ENCODE peak calls at places on chromosomes 1 and 21, in seven cellular contexts. H, E, W, Y, G, B and X are unnamed samples.

GRCh38 chr1:155175927-155176371 is 2.3 kb downstream of the TRIM46 start:
- DNase-seq in W (no peak), G (no peak), B (no peak), Y (peak), H (peak), E (peak), X (no peak)

GRCh38 chr1:212955098-212955497 is 4.8 kb downstream of the VASH2 start:
- DNase-seq in B (no peak), Y (no peak), H (no peak), W (no peak), E (no peak), G (no peak), X (no peak)

GRCh38 chr21:46455575-46456385 is 2.9 kb upstream of the DIP2A start:
- DNase-seq in Y (peak), H (no peak), B (peak), W (peak), E (peak), G (peak), X (peak)

GRCh38 chr1:218443255-218443654 is 98.1 kb downstream of the TGFB2 start:
- DNase-seq in W (no peak), Y (no peak), E (no peak), G (no peak), H (no peak), B (no peak), X (no peak)

GRCh38 chr1:37052120-37052519 is 17.8 kb upstream of the GRIK3 start:
- DNase-seq in Y (no peak), E (no peak), H (no peak), W (no peak), G (no peak), B (no peak), X (peak)

GRCh38 chr1:145997156-145998023 is 1.0 kb upstream of the TXNIP start:
- DNase-seq in B (no peak), G (no peak), W (no peak), E (no peak), Y (peak), H (peak), X (no peak)

GRCh38 chr1:150109567-150109966 is 40.1 kb upstream of the PLEKHO1 start:
- DNase-seq in B (no peak), H (no peak), G (no peak), W (no peak), Y (no peak), E (no peak), X (no peak)

GRCh38 chr21:45669382-45669781 is 25.9 kb downstream of the PCBP3 start:
- DNase-seq in W (no peak), E (no peak), B (no peak), G (no peak), H (no peak), Y (no peak), X (no peak)

GRCh38 chr1:150256193-150256548 is 1.4 kb upstream of the CA14 start:
- DNase-seq in H (no peak), G (no peak), Y (no peak), W (no peak), B (no peak), E (no peak), X (no peak)

GRCh38 chr1:30111431-30111830 is 612.0 kb downstream of the MATN1 start:
- DNase-seq in Y (peak), W (peak), H (peak), E (peak), B (peak), G (peak), X (peak)

GRCh38 chr1:52423771-52424170 is 19.4 kb downstream of the PRPF38A start:
- DNase-seq in H (no peak), W (no peak), E (no peak), B (no peak), Y (no peak), G (no peak), X (no peak)

GRCh38 chr1:116115476-116115875 is 4.3 kb downstream of the MAB21L3 start:
- DNase-seq in B (peak), G (peak), E (no peak), W (peak), Y (no peak), H (no peak), X (peak)

GRCh38 chr1:88484862-88485261 is 199.2 kb upstream of the PKN2 start:
- DNase-seq in B (no peak), W (no peak), Y (no peak), E (no peak), G (no peak), H (no peak), X (no peak)

GRCh38 chr1:66300280-66300973 is 233.5 kb upstream of the SGIP1 start:
- DNase-seq in G (no peak), H (no peak), B (no peak), Y (no peak), W (no peak), E (no peak), X (no peak)

GRCh38 chr1:222824641-222825040 is 9.8 kb downstream of the DISP1 start:
- DNase-seq in H (no peak), G (no peak), Y (no peak), B (no peak), W (no peak), E (no peak), X (no peak)

GRCh38 chr1:48249868-48250267 is 27.4 kb downstream of the SLC5A9 start:
- DNase-seq in H (no peak), B (no peak), Y (no peak), E (no peak), W (no peak), G (no peak), X (no peak)

GRCh38 chr1:228337711-228338520 is 68.7 kb downstream of the TRIM11 start:
- DNase-seq in H (peak), B (no peak), G (no peak), E (peak), W (no peak), Y (no peak), X (no peak)

GRCh38 chr21:42193131-42193671 is 25.7 kb upstream of the ABCG1 start:
- DNase-seq in W (no peak), B (peak), E (no peak), Y (no peak), H (no peak), G (no peak), X (no peak)

GRCh38 chr1:10665930-10666850 is 130.3 kb downstream of the CASZ1 start:
- DNase-seq in B (no peak), W (no peak), E (no peak), G (no peak), H (no peak), Y (peak), X (no peak)

GRCh38 chr1:149917590-149918144 is at the start of gene SV2A:
- DNase-seq in Y (peak), E (peak), H (peak), G (peak), W (peak), B (no peak), X (no peak)

GRCh38 chr1:116540088-116540487 is 30.7 kb downstream of the CD58 start:
- DNase-seq in W (no peak), Y (no peak), E (no peak), G (no peak), H (no peak), B (no peak), X (peak)

GRCh38 chr1:231039161-231040018 is 664 bp downstream of the FAM89A start:
- DNase-seq in Y (peak), W (peak), H (peak), B (no peak), G (peak), E (no peak), X (no peak)
- TF ChIP-seq CTCF in Y (no peak), W (no peak), H (no peak), B (no peak), G (no peak), E (no peak), X (no peak)

GRCh38 chr1:44803062-44803311 is 2.8 kb downstream of the PLK3 start:
- DNase-seq in H (no peak), W (no peak), E (no peak), B (no peak), Y (no peak), G (no peak), X (no peak)
- H3K4me3 ChIP-seq in H (no peak), W (peak), E (no peak), B (peak), Y (no peak), G (peak), X (no peak)

DNA sequence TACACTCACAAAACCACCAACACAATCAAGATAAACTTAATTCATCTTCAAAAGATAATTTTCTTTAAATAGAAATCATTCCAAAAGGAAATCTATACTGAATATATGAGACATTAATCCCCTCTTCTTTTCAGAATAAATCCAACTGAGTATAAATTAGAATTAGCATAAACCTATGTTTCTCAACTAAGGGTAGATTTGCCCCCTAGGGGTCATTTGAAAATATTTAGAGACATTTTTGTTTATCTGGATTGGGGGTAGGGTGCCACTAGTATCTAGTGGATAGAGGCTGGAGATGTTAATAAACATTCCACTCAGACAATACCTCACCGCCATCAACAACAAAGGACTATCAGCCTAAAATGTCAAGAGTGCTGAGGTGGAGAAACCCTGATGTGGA is 6.5 kb upstream of the TNFSF4 start:
- DNase-seq in W (no peak), G (no peak), E (no peak), H (no peak), Y (no peak), B (no peak), X (no peak)
- TF ChIP-seq CTCF in W (no peak), G (no peak), E (no peak), H (no peak), Y (no peak), B (no peak), X (no peak)

GRCh38 chr1:203278087-203278884 is 27.0 kb upstream of the BTG2 start:
- DNase-seq in G (peak), Y (peak), E (peak), H (peak), W (peak), B (peak), X (peak)

GRCh38 chr1:203276916-203277535 is 28.3 kb upstream of the BTG2 start:
- DNase-seq in H (peak), W (no peak), Y (no peak), B (no peak), G (no peak), E (no peak), X (no peak)

GRCh38 chr1:203281033-203281432 is 24.3 kb upstream of the BTG2 start:
- DNase-seq in E (no peak), W (no peak), G (no peak), H (no peak), Y (no peak), B (no peak), X (peak)

GRCh38 chr1:203280061-203280460 is 25.3 kb upstream of the BTG2 start:
- DNase-seq in Y (no peak), B (no peak), E (no peak), G (no peak), W (no peak), H (no peak), X (no peak)

DNA sequence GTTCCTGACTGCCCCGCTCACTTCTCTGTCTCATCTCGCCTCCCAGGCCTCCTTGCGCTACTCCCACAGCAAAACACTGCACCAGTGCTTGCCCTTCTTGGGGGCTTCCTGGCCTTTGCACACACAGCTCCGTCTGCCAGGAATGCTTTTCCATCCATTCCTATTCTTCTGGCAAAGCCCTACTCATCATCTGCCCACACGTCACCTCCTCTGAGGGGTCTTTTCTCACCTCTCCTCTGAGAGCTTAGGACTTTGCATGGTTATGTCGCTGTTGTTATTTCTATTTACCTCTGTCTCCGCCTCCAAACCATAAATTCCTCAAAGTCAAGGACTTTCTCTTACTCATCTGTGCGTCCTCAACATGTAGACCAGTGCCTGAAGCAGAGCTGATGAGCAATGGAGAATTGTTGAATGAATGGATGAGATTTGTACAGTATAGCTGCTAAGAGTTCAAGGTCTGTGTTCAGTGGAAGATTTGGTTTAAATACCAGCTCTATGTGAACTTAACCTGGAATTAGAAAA is 26.4 kb upstream of the BTG2 start:
- DNase-seq in Y (no peak), B (no peak), W (no peak), H (no peak), E (no peak), G (no peak), X (peak)
- H3K4me3 ChIP-seq in Y (no peak), B (no peak), W (peak), H (peak), E (no peak), G (no peak), X (no peak)

GRCh38 chr1:81144240-81144639 is 656.5 kb upstream of the ADGRL2 start:
- DNase-seq in B (no peak), Y (no peak), G (peak), E (no peak), W (peak), H (no peak), X (no peak)

GRCh38 chr1:81142099-81142776 is 658.5 kb upstream of the ADGRL2 start:
- DNase-seq in H (no peak), B (peak), E (no peak), G (peak), W (peak), Y (no peak), X (peak)
- TF ChIP-seq CTCF in H (no peak), B (no peak), E (no peak), G (no peak), W (no peak), Y (no peak), X (no peak)

GRCh38 chr1:158830074-158830677 is 975 bp upstream of the MNDA start:
- DNase-seq in W (no peak), Y (no peak), E (no peak), B (no peak), G (no peak), H (no peak), X (no peak)

GRCh38 chr1:158838660-158839059 is 7.5 kb downstream of the MNDA start:
- DNase-seq in H (no peak), B (no peak), Y (no peak), G (no peak), E (no peak), W (no peak), X (no peak)

GRCh38 chr1:158830904-158831507 is at the start of gene MNDA:
- DNase-seq in G (no peak), H (no peak), Y (no peak), E (no peak), W (no peak), B (no peak), X (no peak)

GRCh38 chr1:158833269-158833668 is 2.1 kb downstream of the MNDA start:
- DNase-seq in H (no peak), Y (no peak), W (no peak), G (no peak), E (no peak), B (no peak), X (no peak)

DNA sequence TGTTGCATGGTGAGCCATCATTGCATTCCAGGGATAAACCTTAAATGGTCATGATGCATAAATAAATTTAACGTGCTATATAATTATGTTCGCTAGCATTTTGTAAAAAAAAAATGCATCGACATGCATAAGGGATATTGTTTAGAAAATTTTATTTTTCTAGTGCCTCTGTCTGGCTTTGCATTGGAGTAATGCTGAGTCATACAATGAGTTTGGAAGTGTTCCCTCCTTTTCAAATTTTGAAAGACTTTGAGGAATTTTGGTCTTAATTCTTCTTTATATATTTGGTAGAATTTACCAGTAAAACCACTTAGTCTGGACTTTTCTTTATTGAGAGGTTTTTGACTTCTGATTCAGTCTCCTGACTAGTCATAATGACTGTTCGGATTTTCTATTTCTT is 4.9 kb downstream of the MNDA start:
- DNase-seq in E (no peak), W (no peak), G (no peak), H (no peak), B (no peak), Y (no peak), X (no peak)
- H3K4me3 ChIP-seq in E (no peak), W (no peak), G (no peak), H (no peak), B (no peak), Y (no peak), X (no peak)

GRCh38 chr1:239386453-239387303 is at the start of gene CHRM3:
- DNase-seq in W (no peak), H (peak), G (peak), Y (peak), B (no peak), E (peak), X (peak)
- TF ChIP-seq CTCF in W (no peak), H (no peak), G (no peak), Y (no peak), B (no peak), E (no peak), X (no peak)